ENCODE peak calls at places on chromosomes 3 and 15, in five cellular contexts. V, C, Z, K and P are unnamed samples.

GRCh38 chr3:73556520-73557371 is 68.0 kb downstream of the PDZRN3 start:
- DNase-seq in V (no peak), C (no peak), K (no peak), Z (no peak), P (no peak)

GRCh38 chr3:15309662-15310335 is 22.6 kb downstream of the SH3BP5 start:
- DNase-seq in Z (no peak), K (peak), V (no peak), C (no peak), P (no peak)

GRCh38 chr15:51132384-51133139 is 37.9 kb upstream of the TNFAIP8L3 start:
- DNase-seq in V (peak), Z (no peak), K (peak), C (no peak), P (no peak)

GRCh38 chr15:63870403-63871209 is 36.9 kb upstream of the HERC1 start:
- DNase-seq in C (no peak), Z (no peak), K (no peak), V (no peak), P (peak)

GRCh38 chr3:111989061-111989678 is 9.6 kb upstream of the TAGLN3 start:
- DNase-seq in Z (no peak), V (peak), K (no peak), C (no peak), P (no peak)

GRCh38 chr3:129783470-129783869 is 110.0 kb downstream of the TMCC1 start:
- DNase-seq in C (no peak), Z (no peak), K (no peak), V (no peak), P (no peak)

GRCh38 chr3:10557783-10558373 is 52.5 kb upstream of the ATP2B2 start:
- DNase-seq in K (no peak), C (no peak), V (no peak), Z (no peak), P (no peak)

GRCh38 chr15:61623746-61624145 is 394.6 kb upstream of the RORA start:
- DNase-seq in Z (no peak), C (no peak), K (no peak), V (no peak), P (peak)

GRCh38 chr15:77784361-77785292 is 151.9 kb upstream of the LINGO1 start:
- DNase-seq in V (peak), C (no peak), Z (no peak), K (peak), P (no peak)

GRCh38 chr15:74027688-74028087 is 33.2 kb downstream of the PML start:
- DNase-seq in C (no peak), V (no peak), Z (no peak), K (no peak), P (no peak)

GRCh38 chr3:39013289-39013688 is 38.5 kb downstream of the SCN11A start:
- DNase-seq in Z (no peak), V (no peak), C (no peak), K (no peak), P (no peak)

GRCh38 chr3:10283638-10284037 is 9.1 kb downstream of the GHRL start:
- DNase-seq in K (no peak), C (no peak), Z (no peak), V (no peak), P (peak)

GRCh38 chr3:124483915-124484470 is 246.3 kb upstream of the UMPS start:
- DNase-seq in K (no peak), Z (no peak), C (no peak), V (no peak), P (no peak)